ENCODE peak calls at places on chromosomes 3 and 15, in five cellular contexts. A, E, Z, W and X are unnamed samples.

GRCh38 chr3:158991146-158991705 is 189.4 kb downstream of the MFSD1 start:
- DNase-seq in E (no peak), W (peak), Z (no peak), A (no peak), X (no peak)

GRCh38 chr3:16795601-16796000 is 89.2 kb upstream of the PLCL2 start:
- DNase-seq in W (no peak), Z (no peak), E (no peak), A (no peak), X (no peak)

GRCh38 chr3:76096836-76097587 is 311.7 kb upstream of the ZNF717 start:
- DNase-seq in A (no peak), Z (no peak), W (no peak), E (no peak), X (no peak)

GRCh38 chr3:188635258-188636038 is 481.5 kb downstream of the LPP start:
- DNase-seq in A (peak), E (no peak), Z (peak), W (no peak), X (no peak)

GRCh38 chr15:70936326-70936725 is 43.7 kb downstream of the LRRC49 start:
- DNase-seq in E (no peak), W (no peak), Z (no peak), A (peak), X (no peak)

GRCh38 chr3:101902041-101902440 is 52.7 kb downstream of the NFKBIZ start:
- DNase-seq in Z (peak), E (no peak), W (no peak), A (peak), X (no peak)

GRCh38 chr3:112504123-112504522 is 4.9 kb upstream of the BTLA start:
- DNase-seq in E (no peak), Z (no peak), W (no peak), A (no peak), X (no peak)

GRCh38 chr15:92624401-92624991 is 31.1 kb downstream of the FAM174B start:
- DNase-seq in Z (no peak), W (no peak), A (peak), E (no peak), X (no peak)

GRCh38 chr15:49697121-49697520 is 76.3 kb downstream of the DTWD1 start:
- DNase-seq in W (no peak), Z (peak), A (no peak), E (no peak), X (no peak)

GRCh38 chr15:69035205-69035917 is 20.9 kb downstream of the NOX5 start:
- DNase-seq in E (no peak), Z (no peak), W (peak), A (no peak), X (peak)

GRCh38 chr3:159804726-159805410 is 183.8 kb upstream of the IL12A start:
- DNase-seq in E (no peak), A (peak), Z (peak), W (peak), X (peak)

GRCh38 chr3:131998027-131998426 is 36.8 kb downstream of the CPNE4 start:
- DNase-seq in Z (no peak), W (no peak), A (no peak), E (no peak), X (no peak)

GRCh38 chr15:38373016-38373415 is 80.9 kb upstream of the FAM98B start:
- DNase-seq in W (no peak), Z (no peak), A (no peak), E (no peak), X (no peak)

GRCh38 chr3:105747056-105747455 is 121.8 kb downstream of the CBLB start:
- DNase-seq in E (no peak), A (peak), Z (peak), W (no peak), X (no peak)

GRCh38 chr15:78944669-78945407 is at the start of gene CTSH:
- DNase-seq in E (peak), W (peak), A (peak), Z (peak), X (peak)

GRCh38 chr3:153961498-153961897 is 159.7 kb upstream of the ARHGEF26 start:
- DNase-seq in A (no peak), W (no peak), E (no peak), Z (no peak), X (no peak)

GRCh38 chr3:101781166-101781565 is 2.2 kb downstream of the NXPE3 start:
- DNase-seq in W (no peak), A (peak), Z (no peak), E (no peak), X (no peak)

GRCh38 chr3:171646357-171647133 is 163.7 kb downstream of the PLD1 start:
- DNase-seq in A (peak), W (no peak), E (no peak), Z (peak), X (peak)

GRCh38 chr3:86951343-86951742 is 39.6 kb downstream of the VGLL3 start:
- DNase-seq in E (no peak), A (no peak), Z (peak), W (no peak), X (no peak)

GRCh38 chr3:100073555-100074307 is 40.6 kb downstream of the FILIP1L start:
- DNase-seq in A (peak), E (no peak), W (peak), Z (peak), X (peak)

GRCh38 chr15:100671124-100671680 is 68.8 kb downstream of the ASB7 start:
- DNase-seq in Z (no peak), E (no peak), W (no peak), A (no peak), X (no peak)

GRCh38 chr15:89051875-89052274 is 36.4 kb upstream of the ABHD2 start:
- DNase-seq in Z (peak), W (no peak), E (no peak), A (peak), X (no peak)

GRCh38 chr15:61250613-61251012 is 21.5 kb upstream of the RORA start:
- DNase-seq in E (no peak), W (peak), A (no peak), Z (no peak), X (no peak)

GRCh38 chr3:111627092-111627491 is 31.9 kb upstream of the ZBED2 start:
- DNase-seq in Z (no peak), E (no peak), W (no peak), A (no peak), X (no peak)

GRCh38 chr3:111786922-111787321 is 72.1 kb upstream of the PHLDB2 start:
- DNase-seq in W (no peak), Z (no peak), E (no peak), A (no peak), X (no peak)

GRCh38 chr3:51642462-51642861 is 28.6 kb upstream of the TEX264 start:
- DNase-seq in W (no peak), A (peak), E (no peak), Z (no peak), X (no peak)

GRCh38 chr3:124627501-124627908 is 102.7 kb upstream of the UMPS start:
- DNase-seq in W (no peak), Z (no peak), E (no peak), A (peak), X (no peak)

GRCh38 chr3:114223146-114223545 is 14.2 kb downstream of the ZNF80 start:
- DNase-seq in W (no peak), Z (no peak), A (peak), E (no peak), X (no peak)

GRCh38 chr15:55789066-55789660 is 46.2 kb upstream of the PRTG start:
- DNase-seq in E (peak), Z (no peak), A (no peak), W (peak), X (peak)

GRCh38 chr15:78317145-78317836 is 17.9 kb upstream of the SKIC8 start:
- DNase-seq in E (no peak), A (peak), W (peak), Z (no peak), X (no peak)

GRCh38 chr3:48232734-48233133 is 8.2 kb upstream of the ZNF589 start:
- DNase-seq in W (peak), E (peak), Z (peak), A (peak), X (peak)

GRCh38 chr15:63088532-63089245 is 33.0 kb upstream of the LACTB start:
- DNase-seq in W (no peak), A (no peak), Z (no peak), E (no peak), X (no peak)

GRCh38 chr3:16768956-16769355 is 115.8 kb upstream of the PLCL2 start:
- DNase-seq in A (peak), W (no peak), Z (no peak), E (no peak), X (no peak)

GRCh38 chr3:47685037-47685436 is 96.7 kb downstream of the SMARCC1 start:
- DNase-seq in A (no peak), E (no peak), W (no peak), Z (no peak), X (no peak)

GRCh38 chr3:20736287-20736686 is 550.3 kb upstream of the SGO1 start:
- DNase-seq in E (no peak), A (no peak), Z (no peak), W (no peak), X (no peak)

GRCh38 chr3:147397155-147397888 is 9.0 kb downstream of the ZIC4 start:
- DNase-seq in E (no peak), Z (no peak), A (no peak), W (peak), X (no peak)

GRCh38 chr3:2495746-2496145 is 397.1 kb downstream of the CNTN4 start:
- DNase-seq in A (no peak), Z (no peak), E (no peak), W (no peak), X (no peak)

GRCh38 chr3:55481067-55481917 is 5.8 kb downstream of the WNT5A start:
- DNase-seq in W (peak), Z (peak), E (no peak), A (peak), X (no peak)

GRCh38 chr3:49454898-49455681 is 15.0 kb upstream of the DAG1 start:
- DNase-seq in A (no peak), E (no peak), W (peak), Z (no peak), X (no peak)

GRCh38 chr3:49453621-49454315 is 16.3 kb upstream of the DAG1 start:
- DNase-seq in A (no peak), W (no peak), E (no peak), Z (no peak), X (no peak)

GRCh38 chr3:49456417-49456816 is 13.7 kb upstream of the DAG1 start:
- DNase-seq in Z (no peak), W (no peak), E (no peak), A (peak), X (no peak)

GRCh38 chr3:49460188-49460885 is 9.7 kb upstream of the DAG1 start:
- DNase-seq in A (no peak), E (no peak), W (peak), Z (no peak), X (no peak)

GRCh38 chr3:49454457-49454856 is 15.6 kb upstream of the DAG1 start:
- DNase-seq in E (no peak), Z (no peak), A (peak), W (peak), X (peak)
- TF ChIP-seq CTCF in E (no peak), Z (no peak), A (no peak), W (peak), X (no peak)

GRCh38 chr15:23866832-23867231 is 179.7 kb upstream of the NDN start:
- DNase-seq in Z (no peak), A (no peak), E (no peak), W (no peak), X (no peak)
- TF ChIP-seq CTCF in Z (no peak), A (no peak), E (no peak), W (peak), X (no peak)

DNA sequence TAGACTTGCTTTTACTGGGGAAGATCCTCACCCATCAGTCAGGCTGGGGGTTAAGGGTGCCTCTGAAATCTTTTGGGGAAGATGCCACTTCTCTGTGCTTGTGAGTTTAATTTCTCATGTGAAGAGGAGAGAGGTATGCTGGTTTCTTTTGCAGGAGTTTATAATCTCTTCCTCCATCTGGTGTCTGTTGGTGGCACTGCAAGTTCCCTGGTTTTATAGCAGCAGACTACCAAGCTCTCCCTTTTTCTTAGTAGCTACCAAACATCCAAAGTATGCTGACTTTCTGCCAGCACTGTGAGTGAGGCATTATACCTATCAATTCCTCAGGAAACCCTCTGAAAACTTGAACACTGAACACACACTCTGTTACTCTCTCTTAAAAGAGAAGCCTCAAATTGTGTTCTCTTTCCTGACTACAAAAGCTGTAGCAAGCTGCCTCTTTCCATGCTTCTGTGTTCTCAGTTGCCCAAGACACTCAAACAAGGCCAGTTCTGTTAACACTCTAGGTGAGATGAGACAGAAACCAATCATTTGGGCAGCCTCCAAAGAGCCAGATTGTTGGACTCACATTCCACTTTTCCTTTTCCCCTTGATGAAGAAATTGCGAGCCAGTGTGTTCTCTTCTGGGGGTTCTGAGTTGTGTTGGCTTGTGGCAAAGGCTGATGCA is 299.5 kb downstream of the GAP43 start:
- DNase-seq in W (peak), A (peak), Z (peak), E (no peak), X (no peak)
- TF ChIP-seq CTCF in W (peak), A (peak), Z (peak), E (no peak), X (no peak)

GRCh38 chr15:77183066-77183465 is 112.2 kb upstream of the TSPAN3 start:
- DNase-seq in Z (no peak), W (no peak), A (no peak), E (no peak), X (no peak)
- TF ChIP-seq CTCF in Z (no peak), W (no peak), A (no peak), E (no peak), X (no peak)

GRCh38 chr15:66120422-66120821 is 133.1 kb downstream of the MEGF11 start:
- DNase-seq in A (no peak), W (no peak), E (no peak), Z (no peak), X (no peak)

GRCh38 chr15:66128116-66128715 is 125.3 kb downstream of the MEGF11 start:
- DNase-seq in Z (no peak), A (no peak), E (no peak), W (no peak), X (no peak)

GRCh38 chr15:66123799-66124198 is 129.8 kb downstream of the MEGF11 start:
- DNase-seq in W (no peak), E (no peak), Z (no peak), A (no peak), X (no peak)

GRCh38 chr15:66126057-66126855 is 127.3 kb downstream of the MEGF11 start:
- DNase-seq in E (no peak), A (no peak), Z (no peak), W (no peak), X (no peak)

DNA sequence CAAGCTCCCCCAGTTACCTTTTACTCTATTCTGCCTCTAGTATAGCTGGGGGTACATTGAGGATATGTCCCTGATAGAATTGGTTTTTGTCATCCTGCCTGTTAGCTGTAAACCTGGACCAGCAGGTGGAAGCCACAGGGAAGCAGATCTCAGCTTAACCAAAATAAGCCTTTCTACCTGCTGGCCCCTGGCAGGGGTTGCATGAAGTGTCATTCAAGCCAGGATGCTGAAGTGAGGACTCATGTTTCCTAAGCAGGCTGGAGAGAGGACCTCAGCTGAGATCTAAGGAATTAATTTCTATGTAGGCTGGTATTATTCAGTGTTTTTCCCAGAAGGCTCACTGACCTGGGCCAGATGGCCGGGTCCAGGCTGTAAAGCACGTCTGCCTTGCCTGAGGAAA is 128.9 kb downstream of the MEGF11 start:
- DNase-seq in W (no peak), Z (no peak), A (no peak), E (no peak), X (no peak)
- TF ChIP-seq CTCF in W (no peak), Z (no peak), A (no peak), E (no peak), X (no peak)

GRCh38 chr15:43868412-43868811 is 41.6 kb downstream of the WDR76 start:
- DNase-seq in E (no peak), A (peak), W (no peak), Z (no peak), X (no peak)

GRCh38 chr15:43871835-43872234 is 45.0 kb downstream of the WDR76 start:
- DNase-seq in A (no peak), W (no peak), E (no peak), Z (no peak), X (no peak)

GRCh38 chr15:43876872-43877271 is 50.1 kb downstream of the WDR76 start:
- DNase-seq in E (no peak), Z (no peak), W (no peak), A (no peak), X (no peak)

GRCh38 chr15:43873651-43874050 is 46.8 kb downstream of the WDR76 start:
- DNase-seq in W (no peak), Z (no peak), E (no peak), A (no peak), X (no peak)

DNA sequence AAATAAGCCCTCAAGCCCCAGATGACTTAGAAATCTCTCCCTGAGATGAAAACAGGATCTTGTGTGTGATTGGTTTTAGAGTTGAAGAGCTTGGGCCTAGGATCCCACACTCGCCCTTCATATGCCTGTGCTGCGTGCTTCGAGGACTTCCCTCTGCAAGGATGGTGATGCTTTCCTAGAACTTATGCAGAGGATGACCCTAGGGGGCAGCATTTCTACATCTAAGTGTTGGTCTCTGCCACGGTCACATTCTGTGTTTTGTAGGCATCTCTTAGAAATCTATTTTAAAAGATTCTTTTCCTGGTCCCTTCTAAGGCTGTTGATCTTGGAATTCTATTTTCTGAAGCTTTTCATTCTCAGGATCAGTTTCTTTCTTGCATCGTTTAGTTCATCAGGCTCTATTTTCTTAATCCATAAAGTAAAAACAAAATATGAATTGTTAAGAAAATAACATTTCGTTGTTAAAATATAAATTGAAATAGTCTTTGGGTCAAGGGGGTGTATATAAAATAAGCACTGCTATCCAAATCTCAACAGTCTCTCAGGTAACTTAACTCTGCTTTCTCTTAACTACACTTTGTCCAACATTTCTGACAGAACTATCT is 45.7 kb downstream of the WDR76 start:
- DNase-seq in A (peak), W (peak), Z (peak), E (no peak), X (no peak)
- TF ChIP-seq CTCF in A (peak), W (peak), Z (peak), E (no peak), X (peak)

GRCh38 chr3:23884481-23884880 is 32.3 kb downstream of the NKIRAS1 start:
- DNase-seq in E (no peak), A (no peak), Z (no peak), W (no peak), X (no peak)
- TF ChIP-seq CTCF in E (no peak), A (peak), Z (peak), W (peak), X (no peak)

DNA sequence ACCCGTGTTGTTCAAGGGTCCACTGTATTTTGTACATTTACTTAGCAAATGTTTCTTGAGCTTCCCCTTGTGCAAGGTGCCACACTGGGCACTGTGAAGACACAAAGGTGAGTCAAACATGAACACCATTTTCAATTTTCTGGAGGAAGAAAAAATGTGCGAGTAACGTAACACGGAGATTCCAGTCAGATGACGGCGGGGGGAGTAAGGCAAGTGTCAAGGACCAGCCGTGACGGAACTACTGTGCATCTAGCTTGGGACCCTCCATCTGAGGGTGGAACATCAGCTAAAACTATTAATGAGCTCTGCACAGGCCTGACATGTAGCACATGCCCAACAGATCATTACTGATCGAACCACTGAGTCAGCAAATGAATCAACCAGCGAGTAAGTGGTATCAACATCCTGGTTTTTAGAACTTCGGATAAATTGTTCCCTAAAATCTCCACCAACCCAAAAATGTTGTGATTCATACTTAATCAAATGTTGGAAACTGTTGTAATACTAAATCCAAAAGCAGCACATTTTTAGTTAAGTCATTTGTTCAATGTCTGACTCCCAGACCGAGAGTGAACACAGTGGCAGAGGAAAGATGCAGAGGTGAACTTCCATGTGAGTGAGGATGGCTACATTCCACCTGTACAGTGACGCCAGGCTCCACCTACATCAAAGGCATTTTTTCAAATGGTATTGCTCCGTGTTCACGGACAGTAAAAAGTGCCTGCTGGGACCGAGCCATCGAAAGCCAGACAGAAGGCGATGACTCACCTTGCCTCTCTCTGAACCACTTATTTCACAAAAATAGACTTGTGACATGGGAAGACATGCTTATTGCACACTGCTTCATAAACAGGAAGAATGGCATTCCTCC is 172.2 kb downstream of the ATP10A start:
- DNase-seq in A (peak), Z (no peak), E (no peak), W (no peak), X (no peak)
- TF ChIP-seq CTCF in A (no peak), Z (no peak), E (no peak), W (no peak), X (no peak)